ENCODE peak calls at places on chromosomes 7 and 10, in four cellular contexts. O, D, K and G are unnamed samples.

GRCh38 chr10:73840056-73840402 is 28.6 kb upstream of the NDST2 start:
- DNase-seq in K (no peak), O (no peak), D (no peak), G (no peak)

GRCh38 chr7:10723832-10724231 is 249.8 kb upstream of the PHF14 start:
- DNase-seq in D (no peak), O (no peak), K (no peak), G (no peak)

GRCh38 chr10:16384064-16384463 is 52.7 kb upstream of the PTER start:
- DNase-seq in O (no peak), D (no peak), K (no peak), G (no peak)

GRCh38 chr10:14659626-14660196 is 115.0 kb downstream of the FAM107B start:
- DNase-seq in D (no peak), K (no peak), O (no peak), G (peak)

GRCh38 chr7:128311-129080 is 63.9 kb upstream of the FAM20C start:
- DNase-seq in O (no peak), D (peak), K (no peak), G (no peak)

GRCh38 chr10:725786-726185 is 36.3 kb upstream of the DIP2C start:
- DNase-seq in K (no peak), O (no peak), D (no peak), G (no peak)

GRCh38 chr10:48444861-48445841 is 138.7 kb downstream of the MAPK8 start:
- DNase-seq in D (peak), K (no peak), O (no peak), G (no peak)

GRCh38 chr7:155066417-155066950 is 3.6 kb upstream of the HTR5A start:
- DNase-seq in O (no peak), K (peak), D (no peak), G (no peak)

GRCh38 chr7:140375808-140376730 is 22.3 kb downstream of the SLC37A3 start:
- DNase-seq in O (no peak), K (no peak), D (no peak), G (no peak)

GRCh38 chr7:81833401-81833800 is 63.6 kb upstream of the HGF start:
- DNase-seq in D (no peak), K (no peak), O (no peak), G (no peak)

GRCh38 chr10:48224979-48225560 is 49.4 kb downstream of the FRMPD2 start:
- DNase-seq in K (no peak), O (no peak), D (no peak), G (no peak)

GRCh38 chr7:43463401-43463980 is 119.4 kb upstream of the STK17A start:
- DNase-seq in K (no peak), O (no peak), D (no peak), G (no peak)

GRCh38 chr10:59976909-59977308 is 70.6 kb upstream of the CCDC6 start:
- DNase-seq in D (no peak), K (no peak), O (no peak), G (no peak)

GRCh38 chr10:68560201-68560915 is at the start of gene TET1:
- DNase-seq in D (peak), K (no peak), O (no peak), G (no peak)

GRCh38 chr10:128631801-128632241 is 505.6 kb upstream of the MKI67 start:
- DNase-seq in D (no peak), O (no peak), K (no peak), G (no peak)

GRCh38 chr7:104903044-104903443 is 111.0 kb upstream of the KMT2E start:
- DNase-seq in K (no peak), O (no peak), D (no peak), G (no peak)

GRCh38 chr7:98565114-98565513 is 52.0 kb upstream of the NPTX2 start:
- DNase-seq in K (no peak), D (no peak), O (no peak), G (no peak)

GRCh38 chr10:22427890-22428571 is 82.7 kb downstream of the SPAG6 start:
- DNase-seq in K (peak), D (no peak), O (peak), G (no peak)

GRCh38 chr10:71241114-71241898 is 28.9 kb downstream of the UNC5B start:
- DNase-seq in K (no peak), D (no peak), O (no peak), G (no peak)

GRCh38 chr7:132742152-132742551 is 165.9 kb upstream of the PLXNA4 start:
- DNase-seq in D (no peak), K (peak), O (peak), G (no peak)

GRCh38 chr7:96090756-96091155 is 231.1 kb downstream of the SLC25A13 start:
- DNase-seq in O (no peak), K (no peak), D (no peak), G (no peak)

GRCh38 chr10:12483996-12484944 is 134.9 kb downstream of the CAMK1D start:
- DNase-seq in O (no peak), K (no peak), D (no peak), G (no peak)

GRCh38 chr7:117949232-117949631 is 76.0 kb upstream of the CTTNBP2 start:
- DNase-seq in O (no peak), K (no peak), D (no peak), G (no peak)
- TF ChIP-seq CTCF in O (no peak), K (peak), D (no peak), G (no peak)

DNA sequence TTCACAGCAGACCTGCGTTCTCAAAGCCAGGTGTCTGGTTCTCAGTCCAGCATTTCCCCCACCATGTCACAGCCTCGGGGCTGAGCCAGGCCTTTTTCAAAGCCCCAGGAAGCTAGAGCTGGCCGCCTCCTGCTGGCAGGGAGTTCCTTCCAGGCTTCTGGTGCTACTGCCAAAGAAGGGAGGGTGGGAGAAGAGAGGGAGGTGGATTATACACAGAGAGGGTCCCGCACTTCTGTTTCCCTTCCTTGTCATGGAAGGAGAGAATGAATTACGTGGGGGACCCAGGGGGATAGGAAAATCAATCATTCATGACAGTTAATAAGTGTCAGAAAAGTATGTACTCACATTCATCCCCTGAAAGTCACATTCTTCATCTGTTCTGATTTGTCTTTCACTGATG is 600 bp upstream of the LGI1 start:
- DNase-seq in D (no peak), O (no peak), K (no peak), G (no peak)
- TF ChIP-seq CTCF in D (no peak), O (peak), K (peak), G (no peak)

DNA sequence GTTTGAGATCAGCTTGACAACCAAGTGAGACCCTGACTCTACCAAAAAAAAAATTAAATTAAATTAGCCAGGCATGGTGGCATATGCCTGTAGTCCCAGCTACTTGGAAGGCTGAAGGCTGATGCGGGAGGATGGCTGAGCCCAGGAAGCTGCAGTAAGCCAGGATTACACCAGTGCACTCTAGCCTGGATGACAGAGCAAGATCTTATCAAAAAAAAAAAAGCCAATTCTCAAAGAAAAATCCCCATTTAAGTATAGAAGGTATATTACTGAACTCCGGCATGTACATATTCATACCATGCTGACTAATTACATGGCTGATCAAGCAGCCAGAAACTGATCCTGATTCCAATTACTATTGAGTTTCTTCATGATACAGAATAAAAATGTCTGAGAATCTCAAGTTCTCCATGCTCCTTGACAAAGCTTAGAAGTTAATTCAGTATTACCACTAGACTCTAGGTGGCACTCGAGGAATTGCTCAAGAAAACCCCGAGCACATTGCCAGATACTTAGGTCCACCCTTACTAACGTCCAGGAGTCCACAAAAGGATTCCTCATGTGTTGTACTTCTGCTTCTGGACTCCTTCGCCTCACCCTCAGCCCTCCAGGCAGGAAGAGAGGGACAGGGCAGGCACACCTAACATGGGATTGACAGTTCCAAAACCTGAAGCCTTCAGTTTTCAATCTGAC is 148.9 kb downstream of the PARD3 start:
- DNase-seq in D (no peak), K (peak), O (peak), G (no peak)
- TF ChIP-seq CTCF in D (no peak), K (peak), O (peak), G (no peak)

GRCh38 chr7:24381919-24382505 is 98.0 kb downstream of the NPY start:
- DNase-seq in O (no peak), K (no peak), D (no peak), G (no peak)
- TF ChIP-seq CTCF in O (peak), K (peak), D (no peak), G (no peak)